ENCODE peak calls at places on chromosome 14, in six cellular contexts. W is sigmoid colon; B is activated CD4-positive, alpha-beta T cell treated with anti-CD3 and anti-CD28 coated beads for 4 hours; R is T-helper 2 cell treated with Interferon-gamma antibody and Interleukin-4, amounts not matched to agents 5 μg/mL and 100 μg/mL, for 36 hours; Y is fibroblast of lung; X is activated naive CD4-positive, alpha-beta T cell treated with anti-CD3 and anti-CD28 coated beads, Interleukin-2, amount 50 U/mL, for 72 hours. P is an unnamed sample.

GRCh38 chr14:96352708-96353107 is 10.4 kb downstream of the ATG2B start:
- DNase-seq in W (no peak), B (no peak), R (no peak), Y (peak), X (no peak), P (no peak)

GRCh38 chr14:69156224-69156623 is 3.3 kb upstream of the DCAF5 start:
- DNase-seq in W (no peak), B (no peak), R (no peak), Y (no peak), X (no peak), P (no peak)

GRCh38 chr14:95052016-95052585 is 105.2 kb downstream of the DICER1 start:
- DNase-seq in W (peak), B (no peak), R (no peak), Y (no peak), X (no peak), P (no peak)

GRCh38 chr14:51138353-51139103 is 43.6 kb upstream of the TRIM9 start:
- DNase-seq in W (no peak), B (no peak), R (no peak), Y (no peak), X (no peak), P (no peak)

GRCh38 chr14:68815288-68816182 is 22.7 kb upstream of the ZFP36L1 start:
- DNase-seq in W (peak), B (no peak), R (no peak), Y (no peak), X (peak), P (no peak)

GRCh38 chr14:36952702-36953101 is 219.7 kb downstream of the SLC25A21 start:
- DNase-seq in W (no peak), B (no peak), R (no peak), Y (peak), X (no peak), P (peak)

GRCh38 chr14:101060171-101060601 is 156.7 kb upstream of the RTL1 start:
- DNase-seq in W (peak), B (no peak), R (no peak), Y (no peak), X (no peak), P (no peak)

GRCh38 chr14:78595797-78596196 is 425.6 kb downstream of the NRXN3 start:
- DNase-seq in W (no peak), B (no peak), R (no peak), Y (no peak), X (no peak), P (no peak)

GRCh38 chr14:96852823-96853422 is 55.7 kb downstream of the VRK1 start:
- DNase-seq in W (no peak), B (no peak), R (no peak), Y (peak), X (no peak), P (no peak)